ENCODE peak calls at places on chromosomes 4 and X, in seven cellular contexts. Y is HCEC 1CT; L is activated CD8-positive, alpha-beta T cell treated with anti-CD3 and anti-CD28 coated beads, Interleukin-2, amount 10 ng/mL, durations not matched to agents 7 days and 5 days; D is T follicular helper cell; O is RPMI7951; A is AG09309; W is smooth muscle cell of the brain vasculature. F is an unnamed sample.

GRCh38 chr4:147078875-147079658 is 133.4 kb upstream of the TTC29 start:
- DNase-seq in Y (no peak), L (no peak), D (no peak), O (peak), A (no peak), W (no peak), F (no peak)

GRCh38 chr4:84971319-84971932 is 4.9 kb upstream of the WDFY3 start:
- DNase-seq in Y (peak), L (no peak), D (no peak), O (peak), A (peak), W (no peak), F (no peak)

GRCh38 chr4:124435276-124435675 is 277.3 kb downstream of the ANKRD50 start:
- DNase-seq in Y (no peak), L (no peak), D (no peak), O (no peak), A (no peak), W (no peak), F (no peak)

GRCh38 chrX:39848900-39849299 is 248.9 kb downstream of the BCOR start:
- DNase-seq in Y (peak), L (no peak), D (no peak), O (peak), A (peak), W (peak), F (peak)

GRCh38 chr4:67109276-67109675 is 436.0 kb downstream of the CENPC start:
- DNase-seq in Y (no peak), L (no peak), D (no peak), O (no peak), A (no peak), W (no peak), F (no peak)

GRCh38 chr4:77652237-77652897 is 46.7 kb downstream of the CXCL13 start:
- DNase-seq in Y (no peak), L (no peak), D (no peak), O (peak), A (no peak), W (no peak), F (no peak)

GRCh38 chr4:168451744-168452394 is 28.4 kb downstream of the DDX60L start:
- DNase-seq in Y (peak), L (no peak), D (no peak), O (peak), A (no peak), W (peak), F (no peak)

GRCh38 chr4:89379541-89380035 is 72.0 kb upstream of the GPRIN3 start:
- DNase-seq in Y (no peak), L (no peak), D (no peak), O (no peak), A (no peak), W (no peak), F (no peak)

GRCh38 chrX:87900320-87900908 is 382.8 kb downstream of the KLHL4 start:
- DNase-seq in Y (no peak), L (no peak), D (no peak), O (peak), A (no peak), W (no peak), F (no peak)

GRCh38 chr4:2054217-2054616 is 4.9 kb upstream of the NAT8L start:
- DNase-seq in Y (no peak), L (no peak), D (no peak), O (no peak), A (no peak), W (no peak), F (no peak)